ENCODE peak calls at places on chromosomes 4 and X, in eight cellular contexts. One of them, this sample, is unnamed.

GRCh38 chr4:73922766-73923630 is 53.8 kb downstream of the CXCL1 start:
- DNase-seq in WERI-Rb-1: no peak
- DNase-seq in mammary epithelial cell: peak; percentile 33
- DNase-seq in colonic mucosa: no peak
- DNase-seq in fibroblast of mammary gland: peak; percentile 75
- DNase-seq in cardiac fibroblast: peak; percentile 92
- DNase-seq in hepatocyte: no peak
- DNase-seq in thoracic aorta: no peak
- DNase-seq in this sample: no peak

GRCh38 chrX:11770320-11770719 is 12.3 kb downstream of the MSL3 start:
- DNase-seq in WERI-Rb-1: peak; percentile 42
- DNase-seq in mammary epithelial cell: peak; percentile 31
- DNase-seq in colonic mucosa: no peak
- DNase-seq in fibroblast of mammary gland: peak; percentile 66
- DNase-seq in cardiac fibroblast: peak; percentile 68
- DNase-seq in hepatocyte: peak; percentile 55
- DNase-seq in thoracic aorta: no peak
- DNase-seq in this sample: peak; percentile 8

GRCh38 chr4:147034372-147034771 is 88.7 kb upstream of the TTC29 start:
- DNase-seq in WERI-Rb-1: no peak
- DNase-seq in mammary epithelial cell: no peak
- DNase-seq in colonic mucosa: no peak
- DNase-seq in fibroblast of mammary gland: peak; percentile 43
- DNase-seq in cardiac fibroblast: peak; percentile 42
- DNase-seq in hepatocyte: no peak
- DNase-seq in thoracic aorta: no peak
- DNase-seq in this sample: no peak

GRCh38 chr4:6658635-6659075 is 18.2 kb downstream of the MRFAP1 start:
- DNase-seq in WERI-Rb-1: no peak
- DNase-seq in mammary epithelial cell: peak; percentile 35
- DNase-seq in colonic mucosa: no peak
- DNase-seq in fibroblast of mammary gland: no peak
- DNase-seq in cardiac fibroblast: peak; percentile 42
- DNase-seq in hepatocyte: peak; percentile 54
- DNase-seq in thoracic aorta: no peak
- DNase-seq in this sample: no peak

GRCh38 chr4:98510757-98511517 is 147.5 kb downstream of the TSPAN5 start:
- DNase-seq in WERI-Rb-1: no peak
- DNase-seq in mammary epithelial cell: peak; percentile 34
- DNase-seq in colonic mucosa: no peak
- DNase-seq in fibroblast of mammary gland: peak; percentile 93
- DNase-seq in cardiac fibroblast: peak; percentile 79
- DNase-seq in hepatocyte: no peak
- DNase-seq in thoracic aorta: no peak
- DNase-seq in this sample: no peak

GRCh38 chr4:22389240-22389871 is 126.5 kb downstream of the ADGRA3 start:
- DNase-seq in WERI-Rb-1: peak; percentile 59
- DNase-seq in mammary epithelial cell: peak; percentile 53
- DNase-seq in colonic mucosa: peak; percentile 45
- DNase-seq in fibroblast of mammary gland: peak; percentile 86
- DNase-seq in cardiac fibroblast: peak; percentile 87
- DNase-seq in hepatocyte: peak; percentile 83
- DNase-seq in thoracic aorta: no peak
- DNase-seq in this sample: peak; percentile 53

GRCh38 chrX:119459181-119459580 is 9.1 kb upstream of the SLC25A5 start:
- DNase-seq in WERI-Rb-1: no peak
- DNase-seq in mammary epithelial cell: no peak
- DNase-seq in colonic mucosa: no peak
- DNase-seq in fibroblast of mammary gland: peak; percentile 30
- DNase-seq in cardiac fibroblast: peak; percentile 42
- DNase-seq in hepatocyte: no peak
- DNase-seq in thoracic aorta: no peak
- DNase-seq in this sample: no peak

GRCh38 chrX:10508891-10509290 is 111.5 kb downstream of the MID1 start:
- DNase-seq in WERI-Rb-1: no peak
- DNase-seq in mammary epithelial cell: no peak
- DNase-seq in colonic mucosa: no peak
- DNase-seq in fibroblast of mammary gland: no peak
- DNase-seq in cardiac fibroblast: no peak
- DNase-seq in hepatocyte: no peak
- DNase-seq in thoracic aorta: no peak
- DNase-seq in this sample: no peak

GRCh38 chr4:76895619-76896018 is 2.3 kb downstream of the SOWAHB start:
- DNase-seq in WERI-Rb-1: no peak
- DNase-seq in mammary epithelial cell: no peak
- DNase-seq in colonic mucosa: no peak
- DNase-seq in fibroblast of mammary gland: no peak
- DNase-seq in cardiac fibroblast: no peak
- DNase-seq in hepatocyte: no peak
- DNase-seq in thoracic aorta: no peak
- DNase-seq in this sample: no peak

GRCh38 chr4:84887824-84888223 is 78.7 kb downstream of the WDFY3 start:
- DNase-seq in WERI-Rb-1: no peak
- DNase-seq in mammary epithelial cell: peak; percentile 18
- DNase-seq in colonic mucosa: no peak
- DNase-seq in fibroblast of mammary gland: peak; percentile 86
- DNase-seq in cardiac fibroblast: peak; percentile 83
- DNase-seq in hepatocyte: no peak
- DNase-seq in thoracic aorta: no peak
- DNase-seq in this sample: no peak

GRCh38 chr4:110640608-110641007 is 17.7 kb upstream of the PITX2 start:
- DNase-seq in WERI-Rb-1: no peak
- DNase-seq in mammary epithelial cell: no peak
- DNase-seq in colonic mucosa: no peak
- DNase-seq in fibroblast of mammary gland: no peak
- DNase-seq in cardiac fibroblast: no peak
- DNase-seq in hepatocyte: no peak
- DNase-seq in thoracic aorta: no peak
- DNase-seq in this sample: no peak

GRCh38 chr4:88591787-88592599 is at the start of gene HERC3:
- DNase-seq in WERI-Rb-1: peak; percentile 89
- DNase-seq in mammary epithelial cell: peak; percentile 87
- DNase-seq in colonic mucosa: peak; percentile 93
- DNase-seq in fibroblast of mammary gland: peak; percentile 76
- DNase-seq in cardiac fibroblast: peak; percentile 87
- DNase-seq in hepatocyte: peak; percentile 95
- DNase-seq in thoracic aorta: peak; percentile 71
- DNase-seq in this sample: peak; percentile 92

GRCh38 chr4:171067422-171067821 is 745.8 kb upstream of the GALNTL6 start:
- DNase-seq in WERI-Rb-1: no peak
- DNase-seq in mammary epithelial cell: no peak
- DNase-seq in colonic mucosa: no peak
- DNase-seq in fibroblast of mammary gland: peak; percentile 0
- DNase-seq in cardiac fibroblast: no peak
- DNase-seq in hepatocyte: no peak
- DNase-seq in thoracic aorta: no peak
- DNase-seq in this sample: no peak

GRCh38 chr4:81040175-81040659 is 9.7 kb downstream of the BMP3 start:
- DNase-seq in WERI-Rb-1: no peak
- DNase-seq in mammary epithelial cell: peak; percentile 16
- DNase-seq in colonic mucosa: no peak
- DNase-seq in fibroblast of mammary gland: peak; percentile 39
- DNase-seq in cardiac fibroblast: peak; percentile 49
- DNase-seq in hepatocyte: peak; percentile 49
- DNase-seq in thoracic aorta: no peak
- DNase-seq in this sample: no peak
- H3K4me3 ChIP-seq in WERI-Rb-1: no peak overlapping the region
- H3K4me3 ChIP-seq in mammary epithelial cell: no peak overlapping the region
- H3K4me3 ChIP-seq in colonic mucosa: no peak overlapping the region
- H3K4me3 ChIP-seq in fibroblast of mammary gland: no peak overlapping the region
- H3K4me3 ChIP-seq in cardiac fibroblast: no peak overlapping the region
- H3K4me3 ChIP-seq in hepatocyte: no peak overlapping the region
- H3K4me3 ChIP-seq in thoracic aorta: no peak overlapping the region
- H3K4me3 ChIP-seq in this sample: no peak overlapping the region

DNA sequence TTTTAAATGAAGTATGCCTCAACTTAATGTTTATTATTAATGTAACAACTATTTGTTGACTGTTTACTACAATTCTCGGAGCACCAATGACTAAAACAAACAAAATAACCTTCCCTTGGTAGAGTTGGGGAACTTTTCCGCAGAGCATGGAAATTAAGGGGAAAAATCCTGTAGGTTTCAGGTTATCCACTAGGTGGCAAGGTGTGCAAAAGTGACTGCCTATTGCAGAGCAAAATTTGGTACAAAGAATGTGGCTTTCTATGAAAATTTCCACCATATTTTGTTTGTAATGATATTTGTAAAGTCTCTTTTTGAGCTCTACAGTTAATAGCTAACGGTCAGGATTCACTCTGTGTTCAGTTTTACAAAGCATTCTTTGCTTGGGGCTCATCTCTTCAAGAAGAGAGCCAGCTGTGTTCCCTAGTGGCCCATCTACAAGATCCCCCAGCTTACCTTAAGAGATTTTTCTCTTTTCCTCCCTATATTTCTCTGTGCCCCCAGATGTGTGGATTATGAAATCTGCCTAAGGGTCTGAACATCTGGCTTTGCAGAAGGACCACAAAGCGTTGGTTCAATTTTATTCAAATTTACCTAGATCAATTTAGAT is 61.1 kb downstream of the FBXO8 start:
- DNase-seq in WERI-Rb-1: no peak
- DNase-seq in mammary epithelial cell: peak; percentile 14
- DNase-seq in colonic mucosa: no peak
- DNase-seq in fibroblast of mammary gland: peak; percentile 43
- DNase-seq in cardiac fibroblast: peak; percentile 59
- DNase-seq in hepatocyte: peak; percentile 40
- DNase-seq in thoracic aorta: no peak
- DNase-seq in this sample: peak; percentile 32
- TF ChIP-seq CTCF in WERI-Rb-1: peak; percentile 64
- TF ChIP-seq CTCF in mammary epithelial cell: peak; percentile 64
- TF ChIP-seq CTCF in colonic mucosa: peak; percentile 62
- TF ChIP-seq CTCF in fibroblast of mammary gland: peak; percentile 74
- TF ChIP-seq CTCF in cardiac fibroblast: peak; percentile 66
- TF ChIP-seq CTCF in hepatocyte: peak; percentile 66
- TF ChIP-seq CTCF in thoracic aorta: peak; percentile 59
- TF ChIP-seq CTCF in this sample: peak; percentile 83

DNA sequence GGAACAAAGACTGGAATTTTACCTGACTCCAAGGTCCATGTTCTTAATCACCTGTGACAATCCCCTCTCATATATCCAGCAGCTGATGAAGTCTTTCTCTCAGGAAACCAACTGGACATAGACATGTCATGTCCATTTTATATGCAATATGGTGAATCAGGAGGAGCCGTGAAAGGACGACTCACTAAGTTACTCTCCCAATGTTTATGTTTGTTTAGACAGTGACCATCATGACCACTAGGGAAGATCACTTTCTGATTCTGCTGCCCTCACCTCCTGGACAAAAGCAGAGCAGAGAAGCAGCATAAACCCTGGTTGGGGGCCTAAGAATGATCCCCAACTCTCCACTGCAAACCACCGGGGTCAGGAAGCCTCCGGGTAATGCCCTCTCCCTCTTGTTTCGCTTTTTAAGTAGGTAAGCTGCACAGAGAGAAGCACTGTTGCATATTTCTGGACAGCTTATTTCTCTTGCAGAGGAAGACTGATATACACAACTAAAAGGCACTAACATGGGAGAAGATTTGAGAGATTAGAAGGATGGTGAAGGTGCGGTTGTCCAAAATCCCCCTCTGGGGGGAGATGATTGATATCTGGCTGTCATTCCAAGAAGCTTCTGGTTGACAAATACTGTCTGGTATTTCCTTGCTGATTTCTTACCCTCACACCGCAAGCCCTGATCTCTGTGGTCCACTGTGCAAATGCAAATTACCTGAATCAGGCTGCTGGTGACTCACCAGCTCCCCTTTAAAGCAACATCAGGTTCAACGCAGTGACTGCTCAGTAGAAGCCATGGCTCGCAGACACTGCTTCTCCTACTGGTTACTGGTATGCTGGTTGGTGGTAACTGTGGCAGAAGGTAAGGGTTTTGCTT is at the start of gene ODAPH:
- DNase-seq in WERI-Rb-1: peak; percentile 14
- DNase-seq in mammary epithelial cell: peak; percentile 90
- DNase-seq in colonic mucosa: no peak
- DNase-seq in fibroblast of mammary gland: peak; percentile 29
- DNase-seq in cardiac fibroblast: peak; percentile 40
- DNase-seq in hepatocyte: peak; percentile 38
- DNase-seq in thoracic aorta: no peak
- DNase-seq in this sample: no peak
- H3K4me3 ChIP-seq in WERI-Rb-1: no peak within 1 kb of the TSS
- H3K4me3 ChIP-seq in mammary epithelial cell: peak within 1 kb of the TSS; percentile 11
- H3K4me3 ChIP-seq in colonic mucosa: no peak within 1 kb of the TSS
- H3K4me3 ChIP-seq in fibroblast of mammary gland: no peak within 1 kb of the TSS
- H3K4me3 ChIP-seq in cardiac fibroblast: no peak within 1 kb of the TSS
- H3K4me3 ChIP-seq in hepatocyte: no peak within 1 kb of the TSS
- H3K4me3 ChIP-seq in thoracic aorta: no peak within 1 kb of the TSS
- H3K4me3 ChIP-seq in this sample: no peak within 1 kb of the TSS

GRCh38 chrX:38985945-38986344 is 184.7 kb downstream of the MID1IP1 start:
- DNase-seq in WERI-Rb-1: no peak
- DNase-seq in mammary epithelial cell: no peak
- DNase-seq in colonic mucosa: no peak
- DNase-seq in fibroblast of mammary gland: no peak
- DNase-seq in cardiac fibroblast: no peak
- DNase-seq in hepatocyte: no peak
- DNase-seq in thoracic aorta: no peak
- DNase-seq in this sample: no peak

GRCh38 chrX:38982843-38983242 is 181.6 kb downstream of the MID1IP1 start:
- DNase-seq in WERI-Rb-1: no peak
- DNase-seq in mammary epithelial cell: no peak
- DNase-seq in colonic mucosa: no peak
- DNase-seq in fibroblast of mammary gland: no peak
- DNase-seq in cardiac fibroblast: no peak
- DNase-seq in hepatocyte: no peak
- DNase-seq in thoracic aorta: no peak
- DNase-seq in this sample: no peak

GRCh38 chrX:38987135-38987780 is 186.0 kb downstream of the MID1IP1 start:
- DNase-seq in WERI-Rb-1: peak; percentile 42
- DNase-seq in mammary epithelial cell: no peak
- DNase-seq in colonic mucosa: peak; percentile 32
- DNase-seq in fibroblast of mammary gland: peak; percentile 12
- DNase-seq in cardiac fibroblast: no peak
- DNase-seq in hepatocyte: no peak
- DNase-seq in thoracic aorta: no peak
- DNase-seq in this sample: peak; percentile 53

GRCh38 chrX:38986586-38986985 is 185.3 kb downstream of the MID1IP1 start:
- DNase-seq in WERI-Rb-1: peak; percentile 17
- DNase-seq in mammary epithelial cell: no peak
- DNase-seq in colonic mucosa: no peak
- DNase-seq in fibroblast of mammary gland: no peak
- DNase-seq in cardiac fibroblast: no peak
- DNase-seq in hepatocyte: no peak
- DNase-seq in thoracic aorta: no peak
- DNase-seq in this sample: no peak

DNA sequence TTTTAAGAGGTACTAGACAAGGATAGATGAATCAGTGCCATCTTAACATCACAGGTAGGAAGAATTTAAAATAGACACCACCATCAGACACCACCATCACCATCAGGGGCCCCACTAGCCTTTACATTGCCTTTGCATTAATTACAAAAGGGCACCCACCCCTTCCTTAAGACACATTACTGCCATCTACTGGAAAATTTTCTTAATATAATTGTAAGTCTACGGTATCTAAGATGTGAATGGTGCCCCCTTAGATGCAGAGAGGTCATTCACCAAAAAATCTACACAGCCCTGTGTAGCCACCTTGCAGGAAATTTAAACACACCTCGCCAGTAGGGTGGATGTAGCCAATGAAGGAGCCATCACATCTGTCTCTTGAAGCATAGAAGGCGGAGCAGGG is 184.1 kb downstream of the MID1IP1 start:
- DNase-seq in WERI-Rb-1: no peak
- DNase-seq in mammary epithelial cell: no peak
- DNase-seq in colonic mucosa: no peak
- DNase-seq in fibroblast of mammary gland: peak; percentile 36
- DNase-seq in cardiac fibroblast: peak; percentile 43
- DNase-seq in hepatocyte: no peak
- DNase-seq in thoracic aorta: no peak
- DNase-seq in this sample: no peak
- TF ChIP-seq CTCF in WERI-Rb-1: no peak
- TF ChIP-seq CTCF in mammary epithelial cell: no peak
- TF ChIP-seq CTCF in colonic mucosa: no peak
- TF ChIP-seq CTCF in fibroblast of mammary gland: peak; percentile 24
- TF ChIP-seq CTCF in cardiac fibroblast: no peak
- TF ChIP-seq CTCF in hepatocyte: no peak
- TF ChIP-seq CTCF in thoracic aorta: no peak
- TF ChIP-seq CTCF in this sample: peak; percentile 27

This sample was measured in BE2C.